ENCODE peak calls at places on chromosomes 5 and 9, in nine cellular contexts. G is HCT116, K is MM.1S, U is GM23338, V is PC-3, A is OCI-LY7, M is hepatocyte, Y is SK-N-SH, E is GM23248. O is an unnamed sample.

GRCh38 chr9:20996809-20997208 is 34.6 kb downstream of the HACD4 start:
- DNase-seq in M (no peak), E (no peak), A (peak; percentile 64), U (no peak), G (no peak), Y (no peak), K (peak; percentile 65), V (no peak), O (no peak)

GRCh38 chr5:96743065-96743768 is 64.5 kb downstream of the ERAP1 start:
- DNase-seq in Y (no peak), K (no peak), A (no peak), G (no peak), M (no peak), U (peak; percentile 10), V (peak; percentile 38), E (peak; percentile 81), O (no peak)

GRCh38 chr5:150641006-150641570 is 628 bp downstream of the SYNPO start:
- DNase-seq in Y (no peak), A (no peak), E (peak; percentile 86), V (peak; percentile 77), U (no peak), K (no peak), M (no peak), G (no peak), O (peak; percentile 0)

GRCh38 chr9:86282979-86283535 is 719 bp upstream of the ISCA1 start:
- DNase-seq in Y (no peak), A (no peak), K (no peak), U (no peak), G (no peak), M (peak; percentile 7), E (peak; percentile 94), V (peak; percentile 66), O (no peak)

GRCh38 chr5:151037561-151038291 is 17.3 kb downstream of the GPX3 start:
- DNase-seq in Y (no peak), V (no peak), U (no peak), A (no peak), M (no peak), G (no peak), E (peak; percentile 82), K (no peak), O (no peak)

GRCh38 chr9:130927995-130928900 is 10.8 kb downstream of the FIBCD1 start:
- DNase-seq in A (no peak), U (no peak), V (peak; percentile 92), G (peak; percentile 55), M (peak; percentile 44), Y (peak; percentile 77), E (peak; percentile 64), K (no peak), O (no peak)

GRCh38 chr9:108707120-108707519 is 148.7 kb downstream of the ACTL7B start:
- DNase-seq in G (no peak), V (no peak), A (no peak), E (no peak), K (no peak), Y (no peak), U (no peak), M (no peak), O (no peak)

GRCh38 chr9:136864996-136865767 is 926 bp downstream of the EDF1 start:
- DNase-seq in Y (no peak), G (no peak), E (no peak), M (peak; percentile 35), A (no peak), U (no peak), K (no peak), V (no peak), O (no peak)

GRCh38 chr5:72302171-72302570 is 17.9 kb downstream of the MRPS27 start:
- DNase-seq in K (no peak), M (no peak), Y (no peak), G (no peak), E (no peak), V (no peak), A (no peak), U (peak; percentile 95), O (peak; percentile 89)

GRCh38 chr5:65854931-65855330 is 71.4 kb upstream of the ERBIN start:
- DNase-seq in K (no peak), E (peak; percentile 55), Y (no peak), U (no peak), A (no peak), V (no peak), G (no peak), M (no peak), O (no peak)

GRCh38 chr5:54743997-54744788 is 226.6 kb downstream of the SNX18 start:
- DNase-seq in K (peak; percentile 99), E (peak; percentile 94), A (peak; percentile 50), U (peak; percentile 17), V (peak; percentile 81), G (no peak), Y (no peak), M (peak; percentile 76), O (peak; percentile 48)

GRCh38 chr5:126438267-126438666 is 15.1 kb downstream of the GRAMD2B start:
- DNase-seq in U (no peak), Y (no peak), A (no peak), G (no peak), K (no peak), E (no peak), M (no peak), V (no peak), O (no peak)

GRCh38 chr9:105632807-105633206 is 29.4 kb upstream of the TAL2 start:
- DNase-seq in U (no peak), M (no peak), E (no peak), A (no peak), V (peak; percentile 31), Y (no peak), K (no peak), G (no peak), O (no peak)

GRCh38 chr5:59346987-59347386 is 546.5 kb downstream of the PDE4D start:
- DNase-seq in U (no peak), M (no peak), G (no peak), E (no peak), A (no peak), V (no peak), K (no peak), Y (no peak), O (no peak)

GRCh38 chr9:35102465-35102768 is 514 bp downstream of the STOML2 start:
- DNase-seq in M (no peak), G (no peak), Y (no peak), E (peak; percentile 61), U (peak; percentile 34), K (no peak), V (no peak), A (no peak), O (no peak)

GRCh38 chr9:108436470-108436869 is 419.3 kb downstream of the ACTL7B start:
- DNase-seq in K (no peak), Y (no peak), A (no peak), V (no peak), G (no peak), U (no peak), E (no peak), M (no peak), O (no peak)

DNA sequence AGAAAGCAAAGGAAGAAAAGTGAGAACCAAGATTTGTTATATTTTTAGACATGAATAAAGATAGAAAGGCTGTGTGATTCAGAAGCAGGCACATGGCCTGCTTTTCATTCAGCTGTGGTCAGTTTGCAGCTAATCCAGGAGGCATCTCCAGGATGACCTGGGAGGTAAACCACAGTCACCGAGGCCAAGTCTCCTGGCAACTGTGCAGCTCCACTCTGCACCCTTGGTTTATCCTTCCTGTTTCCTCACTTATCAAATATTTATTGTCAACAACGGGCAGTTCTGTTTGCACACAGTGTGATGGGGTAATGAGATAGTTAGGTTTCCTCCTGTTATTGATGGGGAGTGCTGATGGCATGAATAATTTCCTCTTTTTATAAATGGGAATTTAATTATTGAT is 243.0 kb downstream of the PSAT1 start:
- DNase-seq in V (peak; percentile 91), A (no peak), M (no peak), U (no peak), Y (no peak), E (peak; percentile 68), G (no peak), K (no peak), O (no peak)
- TF ChIP-seq EZH2phosphoT487 in V (no peak), A (no peak), M (no peak), U (no peak), Y (no peak), E (peak; percentile 74), G (no peak), K (no peak), O (no peak)

GRCh38 chr9:5384436-5384835 is 44.8 kb upstream of the RLN1 start:
- DNase-seq in A (no peak), U (no peak), Y (no peak), M (no peak), G (no peak), V (no peak), E (no peak), K (no peak), O (no peak)

GRCh38 chr9:5393497-5393896 is 44.2 kb downstream of the PLGRKT start:
- DNase-seq in A (no peak), K (no peak), G (no peak), E (no peak), M (no peak), V (no peak), Y (no peak), U (no peak), O (no peak)

GRCh38 chr9:5392285-5392684 is 45.4 kb downstream of the PLGRKT start:
- DNase-seq in U (no peak), E (peak; percentile 15), G (no peak), V (no peak), M (no peak), Y (no peak), K (no peak), A (no peak), O (no peak)

GRCh38 chr9:5388026-5388806 is 48.5 kb upstream of the RLN1 start:
- DNase-seq in E (peak; percentile 18), A (no peak), U (peak; percentile 5), M (no peak), V (no peak), G (no peak), K (no peak), Y (no peak), O (no peak)

GRCh38 chr9:5389109-5389732 is 48.5 kb downstream of the PLGRKT start:
- DNase-seq in V (peak; percentile 73), A (no peak), Y (no peak), G (no peak), U (no peak), E (peak; percentile 82), K (peak; percentile 43), M (no peak), O (no peak)
- TF ChIP-seq EZH2phosphoT487 in V (no peak), A (no peak), Y (no peak), G (no peak), U (no peak), E (no peak), K (no peak), M (no peak), O (no peak)

DNA sequence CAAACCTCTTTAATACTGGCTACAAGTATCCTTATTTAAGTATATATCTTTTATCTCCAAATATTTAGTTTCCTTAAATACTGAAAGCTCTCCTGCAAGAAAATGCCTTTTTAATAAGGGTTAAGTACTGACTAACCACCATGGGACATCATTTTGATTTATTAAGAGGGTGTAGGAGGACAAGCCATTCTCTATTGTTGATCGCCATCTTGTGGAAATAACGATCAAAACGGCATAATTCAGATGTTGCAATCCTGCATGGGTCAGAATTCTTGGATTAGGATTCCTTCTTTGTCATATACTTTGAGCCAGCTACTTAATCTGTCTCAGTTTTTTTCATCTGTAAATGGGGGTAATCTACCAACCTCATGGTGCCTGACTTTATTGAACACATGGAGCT is 28.7 kb upstream of the C5orf46 start:
- DNase-seq in G (peak; percentile 39), K (peak; percentile 21), U (peak; percentile 82), E (peak; percentile 60), A (peak; percentile 4), V (peak; percentile 96), M (peak; percentile 38), Y (peak; percentile 53), O (peak; percentile 36)
- TF ChIP-seq EZH2phosphoT487 in G (no peak), K (no peak), U (no peak), E (no peak), A (no peak), V (no peak), M (no peak), Y (no peak), O (no peak)

GRCh38 chr5:962386-962785 is 46.2 kb upstream of the NKD2 start:
- DNase-seq in M (no peak), G (no peak), V (no peak), A (no peak), U (no peak), K (no peak), E (no peak), Y (peak; percentile 20), O (no peak)
- TF ChIP-seq EZH2phosphoT487 in M (no peak), G (no peak), V (no peak), A (no peak), U (no peak), K (no peak), E (no peak), Y (no peak), O (no peak)

O was measured in neural progenitor cell.